ENCODE peak calls at places on chromosome 10, in five cellular contexts. C, Y, R, M and O are unnamed samples.

GRCh38 chr10:17643339-17643754 is 604 bp upstream of the STAM start:
- DNase-seq in C (peak), Y (no peak), R (peak), M (no peak), O (no peak)

GRCh38 chr10:132616170-132616994 is 78.8 kb downstream of the INPP5A start:
- DNase-seq in Y (peak), C (no peak), R (no peak), M (no peak), O (peak)

GRCh38 chr10:131750973-131751826 is 149.6 kb upstream of the PPP2R2D start:
- DNase-seq in R (no peak), M (no peak), Y (no peak), C (no peak), O (no peak)

GRCh38 chr10:91296471-91296870 is 76.0 kb downstream of the PCGF5 start:
- DNase-seq in R (no peak), M (no peak), Y (no peak), C (no peak), O (no peak)

GRCh38 chr10:120945801-120946302 is 94.7 kb downstream of the WDR11 start:
- DNase-seq in R (no peak), C (no peak), Y (no peak), M (no peak), O (no peak)

GRCh38 chr10:87503892-87504291 is 801 bp upstream of the MINPP1 start:
- DNase-seq in R (no peak), M (no peak), C (no peak), Y (no peak), O (no peak)

GRCh38 chr10:125174360-125174759 is 14.0 kb upstream of the CTBP2 start:
- DNase-seq in R (no peak), M (peak), C (no peak), Y (no peak), O (no peak)

GRCh38 chr10:42491001-42491592 is 147.3 kb downstream of the ZNF33B start:
- DNase-seq in Y (no peak), M (no peak), C (no peak), R (no peak), O (no peak)

GRCh38 chr10:34494012-34494411 is 321.1 kb downstream of the PARD3 start:
- DNase-seq in Y (no peak), C (no peak), M (no peak), R (no peak), O (no peak)

GRCh38 chr10:78889536-78890063 is 179.2 kb upstream of the ZMIZ1 start:
- DNase-seq in M (peak), Y (no peak), R (no peak), C (no peak), O (no peak)

GRCh38 chr10:127344346-127344745 is 148.0 kb upstream of the INSYN2A start:
- DNase-seq in M (no peak), R (no peak), Y (no peak), C (no peak), O (no peak)